ENCODE peak calls at places on chromosomes 2 and 18, in eight cellular contexts. One of them, this sample, is unnamed.

GRCh38 chr2:227509824-227510619 is 38.1 kb downstream of the AGFG1 start:
- DNase-seq in A549: no peak
- DNase-seq in osteoblast: no peak
- DNase-seq in PC-9: peak; percentile 86
- DNase-seq in fibroblast of lung: peak; percentile 39
- DNase-seq in mesenchymal stem cell: peak; percentile 54
- DNase-seq in IMR-90: peak; percentile 51
- DNase-seq in neuronal stem cell: no peak
- DNase-seq in this sample: peak; percentile 45

GRCh38 chr2:58620127-58620526 is 379.0 kb upstream of the FANCL start:
- DNase-seq in A549: no peak
- DNase-seq in osteoblast: no peak
- DNase-seq in PC-9: peak; percentile 70
- DNase-seq in fibroblast of lung: peak; percentile 37
- DNase-seq in mesenchymal stem cell: no peak
- DNase-seq in IMR-90: peak; percentile 6
- DNase-seq in neuronal stem cell: no peak
- DNase-seq in this sample: no peak

GRCh38 chr2:232781765-232782164 is 5.4 kb upstream of the KCNJ13 start:
- DNase-seq in A549: peak; percentile 37
- DNase-seq in osteoblast: peak; percentile 38
- DNase-seq in PC-9: peak; percentile 94
- DNase-seq in fibroblast of lung: peak; percentile 21
- DNase-seq in mesenchymal stem cell: peak; percentile 70
- DNase-seq in IMR-90: peak; percentile 85
- DNase-seq in neuronal stem cell: no peak
- DNase-seq in this sample: no peak

GRCh38 chr2:186445506-186445905 is 40.6 kb upstream of the ZC3H15 start:
- DNase-seq in A549: no peak
- DNase-seq in osteoblast: no peak
- DNase-seq in PC-9: no peak
- DNase-seq in fibroblast of lung: no peak
- DNase-seq in mesenchymal stem cell: no peak
- DNase-seq in IMR-90: no peak
- DNase-seq in neuronal stem cell: no peak
- DNase-seq in this sample: no peak

GRCh38 chr2:32977228-32977758 is 30.5 kb downstream of the LTBP1 start:
- DNase-seq in A549: no peak
- DNase-seq in osteoblast: no peak
- DNase-seq in PC-9: peak; percentile 89
- DNase-seq in fibroblast of lung: peak; percentile 43
- DNase-seq in mesenchymal stem cell: no peak
- DNase-seq in IMR-90: no peak
- DNase-seq in neuronal stem cell: no peak
- DNase-seq in this sample: peak; percentile 49

GRCh38 chr2:168237741-168238140 is 9.7 kb downstream of the STK39 start:
- DNase-seq in A549: no peak
- DNase-seq in osteoblast: no peak
- DNase-seq in PC-9: no peak
- DNase-seq in fibroblast of lung: no peak
- DNase-seq in mesenchymal stem cell: peak; percentile 42
- DNase-seq in IMR-90: peak; percentile 82
- DNase-seq in neuronal stem cell: no peak
- DNase-seq in this sample: no peak

GRCh38 chr2:25276569-25277465 is 64.9 kb downstream of the DNMT3A start:
- DNase-seq in A549: peak; percentile 26
- DNase-seq in osteoblast: peak; percentile 78
- DNase-seq in PC-9: peak; percentile 17
- DNase-seq in fibroblast of lung: no peak
- DNase-seq in mesenchymal stem cell: no peak
- DNase-seq in IMR-90: no peak
- DNase-seq in neuronal stem cell: no peak
- DNase-seq in this sample: no peak

GRCh38 chr2:204431529-204431928 is 113.7 kb upstream of the PARD3B start:
- DNase-seq in A549: no peak
- DNase-seq in osteoblast: no peak
- DNase-seq in PC-9: no peak
- DNase-seq in fibroblast of lung: no peak
- DNase-seq in mesenchymal stem cell: no peak
- DNase-seq in IMR-90: no peak
- DNase-seq in neuronal stem cell: no peak
- DNase-seq in this sample: no peak

GRCh38 chr18:61743775-61744531 is 148.9 kb downstream of the RNF152 start:
- DNase-seq in A549: no peak
- DNase-seq in osteoblast: peak; percentile 77
- DNase-seq in PC-9: no peak
- DNase-seq in fibroblast of lung: peak; percentile 21
- DNase-seq in mesenchymal stem cell: peak; percentile 15
- DNase-seq in IMR-90: peak; percentile 46
- DNase-seq in neuronal stem cell: no peak
- DNase-seq in this sample: no peak

GRCh38 chr2:42567806-42568429 is 514 bp upstream of the MTA3 start:
- DNase-seq in A549: peak; percentile 18
- DNase-seq in osteoblast: peak; percentile 74
- DNase-seq in PC-9: no peak
- DNase-seq in fibroblast of lung: peak; percentile 32
- DNase-seq in mesenchymal stem cell: peak; percentile 60
- DNase-seq in IMR-90: no peak
- DNase-seq in neuronal stem cell: peak; percentile 50
- DNase-seq in this sample: no peak

GRCh38 chr18:13447621-13448020 is 229.1 kb downstream of the LDLRAD4 start:
- DNase-seq in A549: peak; percentile 7
- DNase-seq in osteoblast: peak; percentile 90
- DNase-seq in PC-9: no peak
- DNase-seq in fibroblast of lung: peak; percentile 29
- DNase-seq in mesenchymal stem cell: peak; percentile 48
- DNase-seq in IMR-90: peak; percentile 48
- DNase-seq in neuronal stem cell: no peak
- DNase-seq in this sample: no peak

GRCh38 chr2:152566728-152567069 is 150.6 kb downstream of the PRPF40A start:
- DNase-seq in A549: no peak
- DNase-seq in osteoblast: no peak
- DNase-seq in PC-9: no peak
- DNase-seq in fibroblast of lung: no peak
- DNase-seq in mesenchymal stem cell: no peak
- DNase-seq in IMR-90: peak; percentile 56
- DNase-seq in neuronal stem cell: no peak
- DNase-seq in this sample: no peak

GRCh38 chr2:22449676-22450075 is 935.3 kb upstream of the KLHL29 start:
- DNase-seq in A549: no peak
- DNase-seq in osteoblast: no peak
- DNase-seq in PC-9: no peak
- DNase-seq in fibroblast of lung: no peak
- DNase-seq in mesenchymal stem cell: no peak
- DNase-seq in IMR-90: no peak
- DNase-seq in neuronal stem cell: no peak
- DNase-seq in this sample: no peak

GRCh38 chr2:30709516-30709915 is 97.7 kb downstream of the CAPN13 start:
- DNase-seq in A549: no peak
- DNase-seq in osteoblast: no peak
- DNase-seq in PC-9: no peak
- DNase-seq in fibroblast of lung: no peak
- DNase-seq in mesenchymal stem cell: no peak
- DNase-seq in IMR-90: no peak
- DNase-seq in neuronal stem cell: no peak
- DNase-seq in this sample: no peak

GRCh38 chr2:117940436-117940835 is 73.4 kb downstream of the CCDC93 start:
- DNase-seq in A549: no peak
- DNase-seq in osteoblast: no peak
- DNase-seq in PC-9: no peak
- DNase-seq in fibroblast of lung: no peak
- DNase-seq in mesenchymal stem cell: no peak
- DNase-seq in IMR-90: no peak
- DNase-seq in neuronal stem cell: no peak
- DNase-seq in this sample: no peak

GRCh38 chr18:75173125-75173432 is 35.9 kb downstream of the PTGR3 start:
- DNase-seq in A549: peak; percentile 8
- DNase-seq in osteoblast: no peak
- DNase-seq in PC-9: no peak
- DNase-seq in fibroblast of lung: peak; percentile 14
- DNase-seq in mesenchymal stem cell: no peak
- DNase-seq in IMR-90: peak; percentile 17
- DNase-seq in neuronal stem cell: no peak
- DNase-seq in this sample: no peak

GRCh38 chr2:92072461-92073035 is 2798.7 kb upstream of the TEKT4 start:
- DNase-seq in A549: no peak
- DNase-seq in osteoblast: no peak
- DNase-seq in PC-9: no peak
- DNase-seq in fibroblast of lung: no peak
- DNase-seq in mesenchymal stem cell: no peak
- DNase-seq in IMR-90: no peak
- DNase-seq in neuronal stem cell: no peak
- DNase-seq in this sample: no peak

GRCh38 chr2:5524551-5524950 is 167.6 kb upstream of the SOX11 start:
- DNase-seq in A549: no peak
- DNase-seq in osteoblast: no peak
- DNase-seq in PC-9: no peak
- DNase-seq in fibroblast of lung: no peak
- DNase-seq in mesenchymal stem cell: no peak
- DNase-seq in IMR-90: no peak
- DNase-seq in neuronal stem cell: no peak
- DNase-seq in this sample: no peak

GRCh38 chr18:22728016-22728415 is 205.1 kb upstream of the RBBP8 start:
- DNase-seq in A549: no peak
- DNase-seq in osteoblast: no peak
- DNase-seq in PC-9: no peak
- DNase-seq in fibroblast of lung: no peak
- DNase-seq in mesenchymal stem cell: no peak
- DNase-seq in IMR-90: no peak
- DNase-seq in neuronal stem cell: no peak
- DNase-seq in this sample: no peak
- H3K4me1 ChIP-seq in A549: peaks cover 8% of the 10 kb centered on the region
- H3K4me1 ChIP-seq in osteoblast: no peaks in the 10 kb centered on the region
- H3K4me1 ChIP-seq in PC-9: no peaks in the 10 kb centered on the region
- H3K4me1 ChIP-seq in fibroblast of lung: no peaks in the 10 kb centered on the region
- H3K4me1 ChIP-seq in mesenchymal stem cell: peaks cover 4% of the 10 kb centered on the region
- H3K4me1 ChIP-seq in IMR-90: no peaks in the 10 kb centered on the region
- H3K4me1 ChIP-seq in neuronal stem cell: peaks cover 6% of the 10 kb centered on the region
- H3K4me1 ChIP-seq in this sample: no peaks in the 10 kb centered on the region

GRCh38 chr18:78420116-78420515 is 559.5 kb upstream of the SALL3 start:
- DNase-seq in A549: no peak
- DNase-seq in osteoblast: no peak
- DNase-seq in PC-9: no peak
- DNase-seq in fibroblast of lung: no peak
- DNase-seq in mesenchymal stem cell: no peak
- DNase-seq in IMR-90: no peak
- DNase-seq in neuronal stem cell: no peak
- DNase-seq in this sample: no peak

GRCh38 chr18:78427081-78427480 is 552.5 kb upstream of the SALL3 start:
- DNase-seq in A549: no peak
- DNase-seq in osteoblast: no peak
- DNase-seq in PC-9: no peak
- DNase-seq in fibroblast of lung: no peak
- DNase-seq in mesenchymal stem cell: no peak
- DNase-seq in IMR-90: no peak
- DNase-seq in neuronal stem cell: no peak
- DNase-seq in this sample: no peak

GRCh38 chr18:78422336-78422735 is 557.3 kb upstream of the SALL3 start:
- DNase-seq in A549: no peak
- DNase-seq in osteoblast: no peak
- DNase-seq in PC-9: no peak
- DNase-seq in fibroblast of lung: no peak
- DNase-seq in mesenchymal stem cell: no peak
- DNase-seq in IMR-90: no peak
- DNase-seq in neuronal stem cell: no peak
- DNase-seq in this sample: no peak

GRCh38 chr18:78421392-78421791 is 558.2 kb upstream of the SALL3 start:
- DNase-seq in A549: no peak
- DNase-seq in osteoblast: no peak
- DNase-seq in PC-9: no peak
- DNase-seq in fibroblast of lung: no peak
- DNase-seq in mesenchymal stem cell: no peak
- DNase-seq in IMR-90: no peak
- DNase-seq in neuronal stem cell: no peak
- DNase-seq in this sample: no peak

GRCh38 chr18:78423776-78424175 is 555.8 kb upstream of the SALL3 start:
- DNase-seq in A549: no peak
- DNase-seq in osteoblast: no peak
- DNase-seq in PC-9: no peak
- DNase-seq in fibroblast of lung: no peak
- DNase-seq in mesenchymal stem cell: no peak
- DNase-seq in IMR-90: no peak
- DNase-seq in neuronal stem cell: no peak
- DNase-seq in this sample: no peak
- H3K4me3 ChIP-seq in A549: no peak overlapping the region
- H3K4me3 ChIP-seq in osteoblast: no peak overlapping the region
- H3K4me3 ChIP-seq in PC-9: no peak overlapping the region
- H3K4me3 ChIP-seq in fibroblast of lung: no peak overlapping the region
- H3K4me3 ChIP-seq in mesenchymal stem cell: no peak overlapping the region
- H3K4me3 ChIP-seq in IMR-90: no peak overlapping the region
- H3K4me3 ChIP-seq in neuronal stem cell: no peak overlapping the region
- H3K4me3 ChIP-seq in this sample: no peak overlapping the region

GRCh38 chr2:48113767-48114166 is 207.5 kb upstream of the FBXO11 start:
- DNase-seq in A549: no peak
- DNase-seq in osteoblast: no peak
- DNase-seq in PC-9: no peak
- DNase-seq in fibroblast of lung: no peak
- DNase-seq in mesenchymal stem cell: no peak
- DNase-seq in IMR-90: no peak
- DNase-seq in neuronal stem cell: no peak
- DNase-seq in this sample: no peak

GRCh38 chr2:48116518-48116917 is 210.2 kb upstream of the FBXO11 start:
- DNase-seq in A549: no peak
- DNase-seq in osteoblast: no peak
- DNase-seq in PC-9: no peak
- DNase-seq in fibroblast of lung: no peak
- DNase-seq in mesenchymal stem cell: no peak
- DNase-seq in IMR-90: no peak
- DNase-seq in neuronal stem cell: no peak
- DNase-seq in this sample: no peak

GRCh38 chr2:48112911-48113687 is 206.8 kb upstream of the FBXO11 start:
- DNase-seq in A549: no peak
- DNase-seq in osteoblast: no peak
- DNase-seq in PC-9: peak; percentile 80
- DNase-seq in fibroblast of lung: peak; percentile 66
- DNase-seq in mesenchymal stem cell: peak; percentile 91
- DNase-seq in IMR-90: peak; percentile 17
- DNase-seq in neuronal stem cell: no peak
- DNase-seq in this sample: no peak

GRCh38 chr2:48110497-48110896 is 204.2 kb upstream of the FBXO11 start:
- DNase-seq in A549: no peak
- DNase-seq in osteoblast: no peak
- DNase-seq in PC-9: no peak
- DNase-seq in fibroblast of lung: no peak
- DNase-seq in mesenchymal stem cell: no peak
- DNase-seq in IMR-90: no peak
- DNase-seq in neuronal stem cell: no peak
- DNase-seq in this sample: no peak

GRCh38 chr2:48114256-48114655 is 208.0 kb upstream of the FBXO11 start:
- DNase-seq in A549: peak; percentile 52
- DNase-seq in osteoblast: no peak
- DNase-seq in PC-9: peak; percentile 96
- DNase-seq in fibroblast of lung: peak; percentile 92
- DNase-seq in mesenchymal stem cell: peak; percentile 82
- DNase-seq in IMR-90: peak; percentile 77
- DNase-seq in neuronal stem cell: no peak
- DNase-seq in this sample: peak; percentile 91
- H3K4me2 ChIP-seq in A549: peak overlapping the region; percentile 34
- H3K4me2 ChIP-seq in osteoblast: no peak overlapping the region
- H3K4me2 ChIP-seq in PC-9: peak overlapping the region; percentile 30
- H3K4me2 ChIP-seq in fibroblast of lung: no peak overlapping the region
- H3K4me2 ChIP-seq in mesenchymal stem cell: no peak overlapping the region
- H3K4me2 ChIP-seq in IMR-90: no peak overlapping the region
- H3K4me2 ChIP-seq in neuronal stem cell: no peak overlapping the region
- H3K4me2 ChIP-seq in this sample: peak overlapping the region; percentile 8

GRCh38 chr18:36312806-36313395 is 15.4 kb downstream of the FHOD3 start:
- DNase-seq in A549: no peak
- DNase-seq in osteoblast: no peak
- DNase-seq in PC-9: no peak
- DNase-seq in fibroblast of lung: no peak
- DNase-seq in mesenchymal stem cell: no peak
- DNase-seq in IMR-90: peak; percentile 39
- DNase-seq in neuronal stem cell: no peak
- DNase-seq in this sample: no peak
- H3K4me1 ChIP-seq in A549: peaks cover 15% of the 10 kb centered on the region
- H3K4me1 ChIP-seq in osteoblast: peaks cover 59% of the 10 kb centered on the region
- H3K4me1 ChIP-seq in PC-9: peaks cover 82% of the 10 kb centered on the region
- H3K4me1 ChIP-seq in fibroblast of lung: peaks cover 9% of the 10 kb centered on the region
- H3K4me1 ChIP-seq in mesenchymal stem cell: peaks cover 48% of the 10 kb centered on the region
- H3K4me1 ChIP-seq in IMR-90: peaks cover 20% of the 10 kb centered on the region
- H3K4me1 ChIP-seq in neuronal stem cell: peaks cover 28% of the 10 kb centered on the region
- H3K4me1 ChIP-seq in this sample: peaks cover 57% of the 10 kb centered on the region